ENCODE peak calls at places on chromosomes 11 and 22, in five cellular contexts. D is AG10803, I is left ventricle myocardium inferior, E is fibroblast of the aortic adventitia, H is IMR-90. Z is an unnamed sample.

GRCh38 chr11:120208012-120208441 is 2.8 kb upstream of the OAF start:
- DNase-seq in I (no peak), E (no peak), H (no peak), D (no peak), Z (no peak)

GRCh38 chr11:99015634-99016454 is 4.9 kb upstream of the CNTN5 start:
- DNase-seq in I (no peak), D (peak; percentile 47), E (peak; percentile 62), H (peak; percentile 51), Z (no peak)

GRCh38 chr11:64074239-64074638 is 38.5 kb downstream of the FLRT1 start:
- DNase-seq in E (peak; percentile 7), H (no peak), I (no peak), D (no peak), Z (no peak)

GRCh38 chr11:17810736-17811135 is 76.2 kb downstream of the KCNC1 start:
- DNase-seq in I (no peak), D (peak; percentile 33), E (peak; percentile 42), H (peak; percentile 52), Z (no peak)

GRCh38 chr11:2914475-2915195 is 14.6 kb downstream of the PHLDA2 start:
- DNase-seq in H (no peak), D (no peak), I (peak; percentile 76), E (no peak), Z (no peak)

GRCh38 chr22:32830473-32830872 is 29.0 kb downstream of the TIMP3 start:
- DNase-seq in I (peak; percentile 72), E (no peak), H (no peak), D (no peak), Z (no peak)

GRCh38 chr11:85823816-85824215 is 12.9 kb upstream of the SYTL2 start:
- DNase-seq in I (no peak), H (peak; percentile 46), E (no peak), D (peak; percentile 6), Z (no peak)

GRCh38 chr22:28923826-28924732 is 40.7 kb downstream of the ZNRF3 start:
- DNase-seq in D (no peak), E (no peak), H (no peak), I (no peak), Z (no peak)

GRCh38 chr11:128819198-128819597 is 47.9 kb downstream of the KCNJ1 start:
- DNase-seq in E (no peak), I (no peak), D (no peak), H (no peak), Z (no peak)

GRCh38 chr11:76888989-76889388 is 28.3 kb downstream of the ACER3 start:
- DNase-seq in H (peak; percentile 68), I (no peak), D (no peak), E (peak; percentile 43), Z (no peak)

GRCh38 chr22:46055176-46055850 is 78.4 kb upstream of the WNT7B start:
- DNase-seq in E (peak; percentile 48), H (no peak), D (peak; percentile 61), I (peak; percentile 63), Z (peak; percentile 85)

GRCh38 chr11:76283190-76283589 is 76.9 kb upstream of the WNT11 start:
- DNase-seq in D (no peak), E (no peak), I (no peak), H (no peak), Z (no peak)

GRCh38 chr11:76629853-76630599 is 40.5 kb downstream of the LRRC32 start:
- DNase-seq in D (peak; percentile 68), E (peak; percentile 61), I (peak; percentile 75), H (peak; percentile 18), Z (no peak)

GRCh38 chr11:57370251-57370650 is 10.7 kb downstream of the PRG3 start:
- DNase-seq in I (no peak), D (no peak), E (peak; percentile 61), H (peak; percentile 73), Z (no peak)

GRCh38 chr22:23565288-23565941 is 14.7 kb downstream of the IGLL1 start:
- DNase-seq in H (no peak), D (no peak), I (no peak), E (no peak), Z (no peak)
- H3K4me3 ChIP-seq in H (no peak overlapping the region), D (no peak overlapping the region), I (peak overlapping the region; percentile 56), E (no peak overlapping the region), Z (peak overlapping the region; percentile 74)

GRCh38 chr11:33832676-33833075 is 58.4 kb upstream of the FBXO3 start:
- DNase-seq in H (no peak), E (no peak), I (no peak), D (no peak), Z (no peak)

GRCh38 chr11:33829430-33830141 is 55.3 kb upstream of the FBXO3 start:
- DNase-seq in I (peak; percentile 38), D (peak; percentile 72), H (peak; percentile 74), E (peak; percentile 84), Z (no peak)

GRCh38 chr11:33830903-33831648 is 56.8 kb upstream of the FBXO3 start:
- DNase-seq in I (no peak), H (no peak), E (no peak), D (no peak), Z (no peak)

DNA sequence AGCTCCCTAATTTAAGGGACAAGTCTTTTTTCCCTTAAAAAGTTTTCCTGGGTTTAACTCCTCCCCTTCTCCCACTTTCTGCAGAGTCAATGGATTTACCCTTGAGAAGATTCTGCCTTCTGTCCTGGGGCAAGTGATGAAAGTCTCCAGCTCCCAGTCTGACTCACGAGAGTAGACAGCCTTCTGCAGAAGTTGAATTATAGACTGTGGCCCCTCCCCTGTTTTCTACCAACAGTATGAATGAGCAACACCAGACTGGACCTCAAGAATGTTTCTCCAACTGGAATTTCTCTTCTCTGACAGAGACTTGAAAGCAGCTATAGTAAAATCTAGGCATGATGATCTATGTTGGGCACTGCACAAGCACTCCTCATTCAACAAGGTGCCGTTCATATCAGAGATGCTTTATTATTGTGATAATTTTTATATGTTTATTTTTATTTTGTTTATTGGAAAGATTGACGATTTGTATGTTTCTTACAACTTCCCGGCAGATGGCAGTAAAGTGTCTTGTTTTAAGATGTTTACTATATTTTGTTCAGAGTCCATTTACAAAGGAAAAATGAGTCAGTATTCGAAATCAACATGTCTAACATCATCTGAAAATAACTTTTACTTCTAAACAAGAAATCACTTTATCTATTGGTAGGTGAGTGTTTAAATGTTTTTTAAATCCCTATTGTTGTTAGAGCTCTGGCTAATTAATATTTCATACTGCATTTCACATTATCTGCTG is 56.6 kb downstream of the LMO2 start:
- DNase-seq in H (peak; percentile 76), D (peak; percentile 82), I (no peak), E (peak; percentile 76), Z (no peak)
- TF ChIP-seq CTCF in H (peak; percentile 51), D (peak; percentile 54), I (peak; percentile 41), E (peak; percentile 33), Z (no peak)

GRCh38 chr22:37284807-37285355 is 2.6 kb downstream of the CYTH4 start:
- DNase-seq in D (no peak), H (no peak), E (no peak), I (peak; percentile 49), Z (no peak)
- H3K4me3 ChIP-seq in D (no peak overlapping the region), H (no peak overlapping the region), E (no peak overlapping the region), I (peak overlapping the region; percentile 51), Z (peak overlapping the region; percentile 59)

DNA sequence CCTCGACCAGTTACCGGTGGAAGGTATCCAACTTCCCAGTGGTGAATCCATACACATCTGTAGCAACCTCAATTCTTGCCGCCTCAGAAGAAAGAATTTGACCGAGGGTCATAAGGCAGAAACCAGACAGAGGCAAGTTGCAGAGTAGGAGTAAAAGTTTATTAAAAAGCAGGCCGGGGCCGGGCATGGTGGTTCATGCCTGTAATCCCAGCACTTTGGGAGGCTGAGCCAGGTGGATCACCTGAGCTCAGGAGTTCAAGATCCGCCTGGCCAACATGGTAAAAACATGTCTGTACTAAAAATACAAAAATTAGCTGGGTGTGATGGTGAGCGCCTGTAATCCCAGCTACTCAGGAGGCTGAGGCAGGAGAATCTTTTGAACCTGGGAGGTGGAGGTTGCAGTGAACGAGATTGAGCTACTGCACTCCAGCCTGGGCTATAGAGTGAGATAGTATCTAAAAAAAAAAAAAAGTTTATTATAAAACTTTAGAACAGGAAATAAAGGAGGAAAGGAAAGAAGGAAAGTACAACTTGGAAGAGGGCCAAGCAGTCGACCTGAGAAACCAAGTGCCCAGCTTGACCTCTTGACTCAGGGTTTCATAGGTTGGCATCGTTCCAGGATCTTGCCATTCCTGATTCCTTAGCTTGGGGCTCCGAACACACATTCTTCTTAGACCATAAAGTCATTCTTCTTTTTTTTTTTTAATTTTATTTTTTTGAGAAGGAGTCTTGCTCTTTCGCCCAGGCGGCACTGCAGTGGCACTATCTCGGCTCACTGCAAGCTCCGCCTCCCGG is 27.8 kb downstream of the RGL4 start:
- DNase-seq in H (no peak), D (no peak), E (no peak), I (no peak), Z (no peak)
- TF ChIP-seq CTCF in H (no peak), D (no peak), E (no peak), I (no peak), Z (no peak)

GRCh38 chr11:95232666-95233065 is 1.7 kb upstream of the SESN3 start:
- DNase-seq in D (no peak), I (no peak), E (no peak), H (no peak), Z (no peak)
- H3K4me3 ChIP-seq in D (peak overlapping the region; percentile 72), I (peak overlapping the region; percentile 80), E (peak overlapping the region; percentile 29), H (no peak overlapping the region), Z (peak overlapping the region; percentile 76)

GRCh38 chr11:67698247-67698646 is 23.8 kb upstream of the ALDH3B2 start:
- DNase-seq in H (no peak), D (no peak), E (no peak), I (no peak), Z (no peak)
- TF ChIP-seq CTCF in H (no peak), D (peak; percentile 22), E (no peak), I (no peak), Z (no peak)

GRCh38 chr11:111785886-111786412 is 19.8 kb upstream of the PPP2R1B start:
- DNase-seq in E (no peak), H (no peak), I (no peak), D (no peak), Z (no peak)
- H3K4me3 ChIP-seq in E (no peak overlapping the region), H (no peak overlapping the region), I (no peak overlapping the region), D (no peak overlapping the region), Z (no peak overlapping the region)

DNA sequence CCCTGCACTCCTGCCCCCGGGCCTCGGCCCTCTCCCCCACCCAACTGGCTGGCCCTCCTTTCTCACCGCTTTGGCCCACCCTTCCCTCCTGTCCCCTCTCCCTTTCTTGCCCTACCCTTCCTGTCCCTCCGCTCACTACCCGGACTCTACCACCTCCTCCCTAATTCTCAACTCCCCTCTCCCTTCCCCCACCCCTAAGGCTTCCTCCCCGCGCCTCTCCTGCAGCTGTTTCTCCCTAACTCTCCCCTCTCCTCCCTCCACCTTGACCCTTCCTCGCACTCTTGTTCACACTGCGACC is 416 bp downstream of the SLC15A3 start:
- DNase-seq in H (no peak), D (no peak), I (no peak), E (no peak), Z (no peak)
- TF ChIP-seq CTCF in H (no peak), D (no peak), I (no peak), E (no peak), Z (no peak)

GRCh38 chr22:24424901-24425775 is 2.3 kb upstream of the ADORA2A start:
- DNase-seq in H (no peak), E (no peak), D (no peak), I (no peak), Z (no peak)
- H3K4me3 ChIP-seq in H (no peak overlapping the region), E (no peak overlapping the region), D (no peak overlapping the region), I (peak overlapping the region; percentile 89), Z (peak overlapping the region; percentile 81)

Z was measured in coronary artery.